ENCODE peak calls at places on chromosome 16, in seven cellular contexts. One of them, this sample, is unnamed.

GRCh38 chr16:23304620-23305019 is 2.5 kb downstream of the SCNN1B start:
- DNase-seq in stimulated activated CD4-positive, alpha-beta T cell treated with anti-CD3 and anti-CD28 coated beads, Interleukin-1b, Interleukin-23, amount 100 ng/mL, for 24 hours: no peak
- DNase-seq in activated T-helper 1 cell treated with anti-CD3 and anti-CD28 coated beads, Interleukin-12 subunit alpha, Interleukin-12 subunit beta, Interleukin-2, Interleukin-4 antibody, amounts not matched to agents 30 ng/mL and 10 ng/mL and 1 ng/mL, durations not matched to agents 14 hours and 24 hours and 36 hours: no peak
- DNase-seq in posterior cingulate gyrus: no peak
- DNase-seq in natural killer cell: no peak
- DNase-seq in psoas muscle: no peak
- DNase-seq in activated naive CD8-positive, alpha-beta T cell treated with anti-CD3 and anti-CD28 coated beads, Interleukin-2, amount 50 U/mL, for 24 hours: no peak
- DNase-seq in this sample: no peak

GRCh38 chr16:74574146-74574545 is 32.8 kb downstream of the GLG1 start:
- DNase-seq in activated T-helper 1 cell treated with anti-CD3 and anti-CD28 coated beads, Interleukin-12 subunit alpha, Interleukin-12 subunit beta, Interleukin-2, Interleukin-4 antibody, amounts not matched to agents 30 ng/mL and 10 ng/mL and 1 ng/mL, durations not matched to agents 14 hours and 24 hours and 36 hours: no peak
- DNase-seq in psoas muscle: no peak
- DNase-seq in natural killer cell: no peak
- DNase-seq in stimulated activated CD4-positive, alpha-beta T cell treated with anti-CD3 and anti-CD28 coated beads, Interleukin-1b, Interleukin-23, amount 100 ng/mL, for 24 hours: no peak
- DNase-seq in posterior cingulate gyrus: no peak
- DNase-seq in activated naive CD8-positive, alpha-beta T cell treated with anti-CD3 and anti-CD28 coated beads, Interleukin-2, amount 50 U/mL, for 24 hours: no peak
- DNase-seq in this sample: no peak

GRCh38 chr16:69443809-69444611 is 19.6 kb downstream of the CYB5B start:
- DNase-seq in activated T-helper 1 cell treated with anti-CD3 and anti-CD28 coated beads, Interleukin-12 subunit alpha, Interleukin-12 subunit beta, Interleukin-2, Interleukin-4 antibody, amounts not matched to agents 30 ng/mL and 10 ng/mL and 1 ng/mL, durations not matched to agents 14 hours and 24 hours and 36 hours: no peak
- DNase-seq in stimulated activated CD4-positive, alpha-beta T cell treated with anti-CD3 and anti-CD28 coated beads, Interleukin-1b, Interleukin-23, amount 100 ng/mL, for 24 hours: no peak
- DNase-seq in psoas muscle: no peak
- DNase-seq in natural killer cell: peak
- DNase-seq in activated naive CD8-positive, alpha-beta T cell treated with anti-CD3 and anti-CD28 coated beads, Interleukin-2, amount 50 U/mL, for 24 hours: no peak
- DNase-seq in posterior cingulate gyrus: no peak
- DNase-seq in this sample: no peak

GRCh38 chr16:86240716-86241363 is 269.5 kb upstream of the FOXF1 start:
- DNase-seq in stimulated activated CD4-positive, alpha-beta T cell treated with anti-CD3 and anti-CD28 coated beads, Interleukin-1b, Interleukin-23, amount 100 ng/mL, for 24 hours: no peak
- DNase-seq in activated naive CD8-positive, alpha-beta T cell treated with anti-CD3 and anti-CD28 coated beads, Interleukin-2, amount 50 U/mL, for 24 hours: no peak
- DNase-seq in natural killer cell: no peak
- DNase-seq in activated T-helper 1 cell treated with anti-CD3 and anti-CD28 coated beads, Interleukin-12 subunit alpha, Interleukin-12 subunit beta, Interleukin-2, Interleukin-4 antibody, amounts not matched to agents 30 ng/mL and 10 ng/mL and 1 ng/mL, durations not matched to agents 14 hours and 24 hours and 36 hours: no peak
- DNase-seq in posterior cingulate gyrus: peak
- DNase-seq in psoas muscle: no peak
- DNase-seq in this sample: no peak

GRCh38 chr16:50614956-50615727 is 66.0 kb downstream of the SNX20 start:
- DNase-seq in posterior cingulate gyrus: no peak
- DNase-seq in activated T-helper 1 cell treated with anti-CD3 and anti-CD28 coated beads, Interleukin-12 subunit alpha, Interleukin-12 subunit beta, Interleukin-2, Interleukin-4 antibody, amounts not matched to agents 30 ng/mL and 10 ng/mL and 1 ng/mL, durations not matched to agents 14 hours and 24 hours and 36 hours: no peak
- DNase-seq in stimulated activated CD4-positive, alpha-beta T cell treated with anti-CD3 and anti-CD28 coated beads, Interleukin-1b, Interleukin-23, amount 100 ng/mL, for 24 hours: no peak
- DNase-seq in activated naive CD8-positive, alpha-beta T cell treated with anti-CD3 and anti-CD28 coated beads, Interleukin-2, amount 50 U/mL, for 24 hours: no peak
- DNase-seq in psoas muscle: no peak
- DNase-seq in natural killer cell: no peak
- DNase-seq in this sample: no peak

GRCh38 chr16:66899945-66900688 is 18.6 kb downstream of the CDH16 start:
- DNase-seq in stimulated activated CD4-positive, alpha-beta T cell treated with anti-CD3 and anti-CD28 coated beads, Interleukin-1b, Interleukin-23, amount 100 ng/mL, for 24 hours: no peak
- DNase-seq in posterior cingulate gyrus: no peak
- DNase-seq in psoas muscle: peak
- DNase-seq in natural killer cell: no peak
- DNase-seq in activated naive CD8-positive, alpha-beta T cell treated with anti-CD3 and anti-CD28 coated beads, Interleukin-2, amount 50 U/mL, for 24 hours: no peak
- DNase-seq in activated T-helper 1 cell treated with anti-CD3 and anti-CD28 coated beads, Interleukin-12 subunit alpha, Interleukin-12 subunit beta, Interleukin-2, Interleukin-4 antibody, amounts not matched to agents 30 ng/mL and 10 ng/mL and 1 ng/mL, durations not matched to agents 14 hours and 24 hours and 36 hours: no peak
- DNase-seq in this sample: no peak

GRCh38 chr16:31880322-31880979 is 6.8 kb downstream of the ZNF267 start:
- DNase-seq in posterior cingulate gyrus: no peak
- DNase-seq in natural killer cell: no peak
- DNase-seq in activated T-helper 1 cell treated with anti-CD3 and anti-CD28 coated beads, Interleukin-12 subunit alpha, Interleukin-12 subunit beta, Interleukin-2, Interleukin-4 antibody, amounts not matched to agents 30 ng/mL and 10 ng/mL and 1 ng/mL, durations not matched to agents 14 hours and 24 hours and 36 hours: peak
- DNase-seq in stimulated activated CD4-positive, alpha-beta T cell treated with anti-CD3 and anti-CD28 coated beads, Interleukin-1b, Interleukin-23, amount 100 ng/mL, for 24 hours: no peak
- DNase-seq in psoas muscle: no peak
- DNase-seq in activated naive CD8-positive, alpha-beta T cell treated with anti-CD3 and anti-CD28 coated beads, Interleukin-2, amount 50 U/mL, for 24 hours: peak
- DNase-seq in this sample: peak

GRCh38 chr16:50234771-50235556 is 31.4 kb upstream of the ADCY7 start:
- DNase-seq in posterior cingulate gyrus: no peak
- DNase-seq in activated naive CD8-positive, alpha-beta T cell treated with anti-CD3 and anti-CD28 coated beads, Interleukin-2, amount 50 U/mL, for 24 hours: no peak
- DNase-seq in psoas muscle: no peak
- DNase-seq in natural killer cell: no peak
- DNase-seq in activated T-helper 1 cell treated with anti-CD3 and anti-CD28 coated beads, Interleukin-12 subunit alpha, Interleukin-12 subunit beta, Interleukin-2, Interleukin-4 antibody, amounts not matched to agents 30 ng/mL and 10 ng/mL and 1 ng/mL, durations not matched to agents 14 hours and 24 hours and 36 hours: no peak
- DNase-seq in stimulated activated CD4-positive, alpha-beta T cell treated with anti-CD3 and anti-CD28 coated beads, Interleukin-1b, Interleukin-23, amount 100 ng/mL, for 24 hours: no peak
- DNase-seq in this sample: no peak

GRCh38 chr16:19417640-19418039 is at the start of gene TMC5:
- DNase-seq in psoas muscle: no peak
- DNase-seq in activated naive CD8-positive, alpha-beta T cell treated with anti-CD3 and anti-CD28 coated beads, Interleukin-2, amount 50 U/mL, for 24 hours: no peak
- DNase-seq in stimulated activated CD4-positive, alpha-beta T cell treated with anti-CD3 and anti-CD28 coated beads, Interleukin-1b, Interleukin-23, amount 100 ng/mL, for 24 hours: no peak
- DNase-seq in activated T-helper 1 cell treated with anti-CD3 and anti-CD28 coated beads, Interleukin-12 subunit alpha, Interleukin-12 subunit beta, Interleukin-2, Interleukin-4 antibody, amounts not matched to agents 30 ng/mL and 10 ng/mL and 1 ng/mL, durations not matched to agents 14 hours and 24 hours and 36 hours: no peak
- DNase-seq in natural killer cell: no peak
- DNase-seq in posterior cingulate gyrus: no peak
- DNase-seq in this sample: no peak

GRCh38 chr16:22098538-22099255 is 6.4 kb downstream of the VWA3A start:
- DNase-seq in activated naive CD8-positive, alpha-beta T cell treated with anti-CD3 and anti-CD28 coated beads, Interleukin-2, amount 50 U/mL, for 24 hours: no peak
- DNase-seq in activated T-helper 1 cell treated with anti-CD3 and anti-CD28 coated beads, Interleukin-12 subunit alpha, Interleukin-12 subunit beta, Interleukin-2, Interleukin-4 antibody, amounts not matched to agents 30 ng/mL and 10 ng/mL and 1 ng/mL, durations not matched to agents 14 hours and 24 hours and 36 hours: peak
- DNase-seq in posterior cingulate gyrus: no peak
- DNase-seq in natural killer cell: no peak
- DNase-seq in stimulated activated CD4-positive, alpha-beta T cell treated with anti-CD3 and anti-CD28 coated beads, Interleukin-1b, Interleukin-23, amount 100 ng/mL, for 24 hours: no peak
- DNase-seq in psoas muscle: no peak
- DNase-seq in this sample: no peak

GRCh38 chr16:74800216-74800871 is 25.7 kb upstream of the FA2H start:
- DNase-seq in posterior cingulate gyrus: no peak
- DNase-seq in natural killer cell: no peak
- DNase-seq in activated naive CD8-positive, alpha-beta T cell treated with anti-CD3 and anti-CD28 coated beads, Interleukin-2, amount 50 U/mL, for 24 hours: no peak
- DNase-seq in stimulated activated CD4-positive, alpha-beta T cell treated with anti-CD3 and anti-CD28 coated beads, Interleukin-1b, Interleukin-23, amount 100 ng/mL, for 24 hours: no peak
- DNase-seq in activated T-helper 1 cell treated with anti-CD3 and anti-CD28 coated beads, Interleukin-12 subunit alpha, Interleukin-12 subunit beta, Interleukin-2, Interleukin-4 antibody, amounts not matched to agents 30 ng/mL and 10 ng/mL and 1 ng/mL, durations not matched to agents 14 hours and 24 hours and 36 hours: no peak
- DNase-seq in psoas muscle: no peak
- DNase-seq in this sample: no peak